ENCODE peak calls at places on chromosome 17, in four cellular contexts. R, B, T and W are unnamed samples.

GRCh38 chr17:31398381-31399275 is 7.2 kb downstream of the RAB11FIP4 start:
- DNase-seq in R (no peak), B (no peak), T (peak; percentile 25), W (no peak)

GRCh38 chr17:47762733-47763132 is 29.7 kb downstream of the TBX21 start:
- DNase-seq in R (no peak), B (no peak), T (no peak), W (no peak)

GRCh38 chr17:9238340-9239259 is 217.3 kb downstream of the NTN1 start:
- DNase-seq in R (no peak), B (no peak), T (no peak), W (no peak)

GRCh38 chr17:66724581-66725341 is 110.2 kb upstream of the CACNG5 start:
- DNase-seq in R (peak; percentile 10), B (no peak), T (peak; percentile 24), W (no peak)

GRCh38 chr17:9120471-9120870 is 99.2 kb downstream of the NTN1 start:
- DNase-seq in R (no peak), B (no peak), T (peak; percentile 78), W (no peak)

GRCh38 chr17:79747508-79748295 is 17.0 kb downstream of the ENPP7 start:
- DNase-seq in R (no peak), B (no peak), T (peak; percentile 64), W (peak; percentile 20)

GRCh38 chr17:29566473-29567361 is at the start of gene ABHD15:
- DNase-seq in R (peak; percentile 78), B (no peak), T (peak; percentile 65), W (peak; percentile 47)

GRCh38 chr17:75783069-75783783 is 1.4 kb upstream of the UNK start:
- DNase-seq in R (peak; percentile 79), B (no peak), T (no peak), W (peak; percentile 46)

GRCh38 chr17:16027708-16028584 is 28.3 kb downstream of the TTC19 start:
- DNase-seq in R (peak; percentile 94), B (no peak), T (no peak), W (peak; percentile 77)

GRCh38 chr17:4719684-4720221 is 9.3 kb downstream of the ARRB2 start:
- DNase-seq in R (no peak), B (no peak), T (no peak), W (no peak)

GRCh38 chr17:6530324-6530920 is 25.9 kb downstream of the PITPNM3 start:
- DNase-seq in R (no peak), B (no peak), T (peak; percentile 48), W (peak; percentile 25)

GRCh38 chr17:47882247-47882646 is 13.8 kb upstream of the SP2 start:
- DNase-seq in R (peak; percentile 54), B (no peak), T (no peak), W (no peak)

GRCh38 chr17:35965272-35965671 is 16.0 kb downstream of the CCL16 start:
- DNase-seq in R (no peak), B (no peak), T (no peak), W (no peak)

GRCh38 chr17:27496005-27496404 is 39.8 kb downstream of the KSR1 start:
- DNase-seq in R (no peak), B (no peak), T (no peak), W (no peak)

GRCh38 chr17:73689596-73690275 is 45.5 kb upstream of the SDK2 start:
- DNase-seq in R (no peak), B (no peak), T (no peak), W (no peak)

GRCh38 chr17:82890926-82891678 is 51.3 kb upstream of the ZNF750 start:
- DNase-seq in R (no peak), B (no peak), T (no peak), W (no peak)

GRCh38 chr17:82890339-82890730 is 50.5 kb upstream of the ZNF750 start:
- DNase-seq in R (no peak), B (no peak), T (no peak), W (no peak)

GRCh38 chr17:82887255-82888164 is 47.7 kb upstream of the ZNF750 start:
- DNase-seq in R (peak; percentile 87), B (no peak), T (no peak), W (no peak)

GRCh38 chr17:82889496-82890338 is 49.9 kb upstream of the ZNF750 start:
- DNase-seq in R (no peak), B (no peak), T (no peak), W (peak; percentile 37)

GRCh38 chr17:82888583-82889495 is 49.0 kb upstream of the ZNF750 start:
- DNase-seq in R (no peak), B (no peak), T (no peak), W (no peak)
- H2BK5ac ChIP-seq in R (no peak overlapping the region), B (peak overlapping the region; percentile 71), T (no peak overlapping the region), W (no peak overlapping the region)

GRCh38 chr17:77756028-77756427 is 202.5 kb upstream of the TNRC6C start:
- DNase-seq in R (no peak), B (no peak), T (no peak), W (no peak)
- H2BK5ac ChIP-seq in R (no peak overlapping the region), B (no peak overlapping the region), T (no peak overlapping the region), W (no peak overlapping the region)

GRCh38 chr17:2058521-2059124 is 3.7 kb downstream of the HIC1 start:
- DNase-seq in R (peak; percentile 48), B (no peak), T (peak; percentile 91), W (peak; percentile 82)

GRCh38 chr17:2056221-2057129 is 1.6 kb downstream of the HIC1 start:
- DNase-seq in R (peak; percentile 78), B (no peak), T (peak; percentile 81), W (peak; percentile 72)

GRCh38 chr17:2055494-2056220 is 754 bp downstream of the HIC1 start:
- DNase-seq in R (peak; percentile 37), B (no peak), T (no peak), W (no peak)

GRCh38 chr17:2057714-2058520 is 3.0 kb downstream of the HIC1 start:
- DNase-seq in R (peak; percentile 30), B (no peak), T (peak; percentile 69), W (peak; percentile 59)

GRCh38 chr17:2057130-2057713 is 2.3 kb downstream of the HIC1 start:
- DNase-seq in R (peak; percentile 38), B (no peak), T (no peak), W (peak; percentile 37)
- H2BK5ac ChIP-seq in R (no peak overlapping the region), B (no peak overlapping the region), T (no peak overlapping the region), W (no peak overlapping the region)

DNA sequence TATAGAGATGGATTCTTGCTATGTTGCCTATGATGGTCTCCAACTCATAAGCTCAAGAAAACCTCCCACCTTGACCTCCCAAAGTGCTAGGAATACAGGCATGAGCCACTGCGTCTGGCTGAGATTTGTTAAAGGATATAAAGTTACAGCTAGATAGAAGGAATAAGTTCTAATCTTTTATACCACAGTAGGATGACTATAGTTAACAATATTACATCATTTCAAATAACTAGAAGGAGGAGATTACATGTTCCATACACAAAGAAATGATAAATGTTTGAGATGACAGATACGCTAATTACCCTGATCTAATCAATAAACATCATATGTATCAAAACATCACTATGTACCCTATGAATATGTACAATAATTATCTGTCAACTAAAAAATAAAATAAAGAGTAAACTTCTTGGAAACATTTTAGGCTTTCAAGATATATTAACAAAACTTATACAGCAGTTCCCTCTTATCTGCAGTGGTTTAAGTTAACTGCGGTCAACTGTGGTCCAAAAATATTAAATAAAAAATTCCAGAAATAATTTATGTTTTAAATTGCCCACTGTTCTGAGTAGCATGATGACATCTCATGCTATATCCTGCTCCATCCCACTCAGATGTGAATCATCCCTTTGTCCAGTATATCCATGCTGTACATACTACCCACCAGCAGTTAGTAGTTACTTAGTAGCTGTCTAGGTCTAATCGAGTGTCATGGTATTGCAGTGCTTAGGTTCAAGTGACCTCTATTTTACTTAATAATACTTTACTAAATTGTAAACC is 129.2 kb upstream of the NACA2 start:
- DNase-seq in R (no peak), B (no peak), T (no peak), W (no peak)
- H2BK5ac ChIP-seq in R (no peak overlapping the region), B (no peak overlapping the region), T (no peak overlapping the region), W (no peak overlapping the region)

DNA sequence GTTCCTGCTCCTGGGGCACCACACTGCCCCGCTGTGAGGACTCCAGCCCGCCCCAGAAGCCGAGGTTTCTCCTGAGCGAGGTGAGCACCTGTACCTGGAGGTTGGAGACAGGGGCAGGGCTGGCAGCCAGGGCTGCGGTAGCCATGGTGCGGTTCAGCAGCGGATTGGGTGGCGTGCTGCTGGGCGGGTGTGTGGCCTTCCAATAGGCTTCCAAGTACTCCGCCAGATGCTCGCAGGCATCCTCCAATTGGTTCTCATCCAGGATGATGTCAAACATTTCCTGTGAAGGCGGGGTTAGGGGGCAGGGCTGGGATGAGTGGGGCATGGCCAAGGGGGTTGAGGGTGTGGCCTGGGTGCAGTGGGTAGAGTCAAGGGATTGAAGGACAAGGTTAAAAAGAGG is 11.3 kb upstream of the ARL5C start:
- DNase-seq in R (no peak), B (peak; percentile 87), T (peak; percentile 100), W (peak; percentile 96)
- H2BK5ac ChIP-seq in R (no peak overlapping the region), B (peak overlapping the region; percentile 75), T (no peak overlapping the region), W (no peak overlapping the region)

GRCh38 chr17:63277629-63278028 is 168.5 kb downstream of the CYB561 start:
- DNase-seq in R (no peak), B (no peak), T (no peak), W (no peak)
- H2BK5ac ChIP-seq in R (no peak overlapping the region), B (no peak overlapping the region), T (no peak overlapping the region), W (no peak overlapping the region)

GRCh38 chr17:81413497-81414135 is 18.4 kb downstream of the BAHCC1 start:
- DNase-seq in R (no peak), B (no peak), T (no peak), W (no peak)
- H2BK5ac ChIP-seq in R (no peak overlapping the region), B (no peak overlapping the region), T (no peak overlapping the region), W (no peak overlapping the region)

GRCh38 chr17:44006581-44007345 is 2.3 kb downstream of the NAGS start:
- DNase-seq in R (peak; percentile 95), B (peak; percentile 94), T (peak; percentile 100), W (peak; percentile 98)
- H2BK5ac ChIP-seq in R (peak overlapping the region; percentile 46), B (peak overlapping the region; percentile 88), T (no peak overlapping the region), W (no peak overlapping the region)

DNA sequence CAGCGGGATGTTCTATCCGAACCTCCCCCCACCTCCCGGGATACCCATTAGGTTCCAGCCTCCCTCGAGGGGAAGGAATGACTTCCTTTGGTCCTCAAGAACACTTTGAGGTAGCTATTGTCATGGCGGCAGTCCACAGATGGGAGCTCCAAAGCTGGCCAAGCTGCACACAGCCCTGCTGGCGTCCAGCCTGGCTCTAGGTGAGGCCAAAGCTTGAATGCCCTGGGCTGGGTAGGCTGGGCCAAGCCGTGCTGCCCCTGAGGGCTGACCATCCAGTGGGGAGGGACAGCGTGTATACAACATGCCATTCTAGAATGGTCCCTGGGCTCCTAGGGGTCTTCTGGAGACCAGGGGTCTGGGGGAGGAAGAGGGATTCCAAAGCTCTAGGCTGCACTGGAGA is 43.5 kb downstream of the PEMT start:
- DNase-seq in R (no peak), B (no peak), T (no peak), W (no peak)
- H2BK5ac ChIP-seq in R (no peak overlapping the region), B (no peak overlapping the region), T (no peak overlapping the region), W (no peak overlapping the region)